ENCODE peak calls at places on chromosomes 1 and 21, in seven cellular contexts. X is fibroblast of lung, V is IMR-90, I is psoas muscle, R is ovary, H is heart left ventricle, A is stomach. P is an unnamed sample. For H3K36me3 and H3K9me3, the result is how much of the 10 kb centered on the place peaks cover.

GRCh38 chr1:156421062-156421938 is 52.3 kb downstream of the RHBG start:
- DNase-seq in X (peak), V (peak), I (peak), R (peak), H (peak), A (peak), P (peak)

GRCh38 chr1:41322835-41323234 is 38.4 kb upstream of the FOXO6 start:
- DNase-seq in X (peak), V (no peak), I (peak), R (no peak), H (no peak), A (peak), P (no peak)

GRCh38 chr1:17866451-17867029 is 111.4 kb downstream of the ACTL8 start:
- DNase-seq in X (peak), V (peak), I (no peak), R (no peak), H (no peak), A (no peak), P (peak)

GRCh38 chr21:33831962-33832659 is 83.5 kb downstream of the ATP5PO start:
- DNase-seq in X (no peak), V (no peak), I (no peak), R (no peak), H (no peak), A (no peak), P (no peak)

GRCh38 chr1:36253463-36253862 is 29.2 kb downstream of the THRAP3 start:
- DNase-seq in X (peak), V (peak), I (no peak), R (no peak), H (no peak), A (no peak), P (peak)

GRCh38 chr1:67019600-67020136 is 34.3 kb downstream of the SLC35D1 start:
- DNase-seq in X (peak), V (peak), I (no peak), R (no peak), H (no peak), A (no peak), P (no peak)

GRCh38 chr1:160547371-160547901 is 24.4 kb upstream of the SLAMF6 start:
- DNase-seq in X (no peak), V (no peak), I (no peak), R (no peak), H (no peak), A (no peak), P (no peak)

GRCh38 chr1:24914226-24915069 is 15.6 kb downstream of the RUNX3 start:
- DNase-seq in X (peak), V (peak), I (peak), R (no peak), H (no peak), A (no peak), P (peak)

GRCh38 chr1:205319081-205320018 is 2.2 kb downstream of the NUAK2 start:
- DNase-seq in X (peak), V (peak), I (peak), R (peak), H (no peak), A (peak), P (peak)

GRCh38 chr1:200182701-200183100 is 155.2 kb downstream of the NR5A2 start:
- DNase-seq in X (no peak), V (no peak), I (no peak), R (no peak), H (no peak), A (no peak), P (no peak)

GRCh38 chr1:202571719-202572339 is 138.4 kb downstream of the SYT2 start:
- DNase-seq in X (peak), V (peak), I (no peak), R (no peak), H (no peak), A (no peak), P (peak)

GRCh38 chr21:32742470-32742869 is 14.7 kb upstream of the SYNJ1 start:
- DNase-seq in X (no peak), V (no peak), I (no peak), R (no peak), H (no peak), A (no peak), P (peak)
- H3K36me3 ChIP-seq in X (under half), V (under half), I (half or more), R (under half), H (under half), A (half or more), P (under half)

GRCh38 chr1:152859696-152860095 is at the start of gene LCE7A:
- DNase-seq in X (no peak), V (no peak), I (no peak), R (no peak), H (no peak), A (no peak), P (no peak)

GRCh38 chr1:152861374-152861773 is 1.6 kb downstream of the LCE7A start:
- DNase-seq in X (no peak), V (no peak), I (no peak), R (no peak), H (no peak), A (no peak), P (no peak)

GRCh38 chr1:152860129-152860528 is 333 bp downstream of the LCE7A start:
- DNase-seq in X (no peak), V (no peak), I (no peak), R (no peak), H (no peak), A (no peak), P (no peak)

GRCh38 chr1:152858062-152858461 is 1.7 kb upstream of the LCE7A start:
- DNase-seq in X (no peak), V (no peak), I (no peak), R (no peak), H (no peak), A (no peak), P (no peak)

DNA sequence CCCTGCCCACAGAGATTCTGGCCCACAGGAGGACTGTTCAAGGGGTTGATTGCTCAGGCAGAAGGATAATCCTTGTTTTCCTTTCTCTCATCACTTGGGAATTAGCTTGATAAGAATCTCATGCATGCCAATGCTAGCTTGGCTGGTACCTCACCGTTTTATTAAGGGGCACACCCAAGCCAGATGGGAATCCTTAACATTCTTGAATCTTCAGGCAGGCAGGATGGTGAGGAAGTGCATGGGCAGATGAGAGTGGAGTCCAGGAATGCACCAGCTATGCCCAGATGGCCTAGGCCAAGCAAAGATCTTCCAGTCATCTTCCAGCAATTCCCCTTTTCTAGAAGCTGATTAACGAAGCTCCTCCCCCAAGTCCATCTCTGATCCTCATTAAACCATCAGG is 4.1 kb upstream of the LCE7A start:
- DNase-seq in X (no peak), V (no peak), I (no peak), R (no peak), H (no peak), A (no peak), P (no peak)
- H3K9me3 ChIP-seq in X (under half), V (under half), I (under half), R (under half), H (under half), A (under half), P (under half)

DNA sequence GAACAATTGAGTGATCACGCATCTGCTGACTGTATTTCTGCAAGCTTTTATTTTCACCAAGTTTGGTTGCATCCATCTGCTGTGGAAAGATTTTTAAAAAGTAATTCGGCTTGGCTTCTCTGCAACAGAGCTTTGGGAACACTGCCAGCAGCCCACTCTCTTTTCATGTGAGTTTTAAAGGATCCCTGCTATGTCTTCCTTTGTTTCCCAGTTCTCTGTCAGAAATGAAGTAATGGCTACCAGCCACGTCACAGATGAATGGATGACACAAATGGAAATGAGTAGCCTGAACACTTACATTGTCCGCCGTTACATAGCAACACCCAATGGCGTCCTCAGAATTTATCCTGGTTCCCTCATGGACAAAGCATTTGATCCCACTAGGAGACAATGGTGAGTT is 80.6 kb upstream of the RAVER2 start:
- DNase-seq in X (no peak), V (no peak), I (no peak), R (no peak), H (no peak), A (no peak), P (no peak)
- H3K36me3 ChIP-seq in X (under half), V (under half), I (under half), R (under half), H (under half), A (under half), P (under half)

DNA sequence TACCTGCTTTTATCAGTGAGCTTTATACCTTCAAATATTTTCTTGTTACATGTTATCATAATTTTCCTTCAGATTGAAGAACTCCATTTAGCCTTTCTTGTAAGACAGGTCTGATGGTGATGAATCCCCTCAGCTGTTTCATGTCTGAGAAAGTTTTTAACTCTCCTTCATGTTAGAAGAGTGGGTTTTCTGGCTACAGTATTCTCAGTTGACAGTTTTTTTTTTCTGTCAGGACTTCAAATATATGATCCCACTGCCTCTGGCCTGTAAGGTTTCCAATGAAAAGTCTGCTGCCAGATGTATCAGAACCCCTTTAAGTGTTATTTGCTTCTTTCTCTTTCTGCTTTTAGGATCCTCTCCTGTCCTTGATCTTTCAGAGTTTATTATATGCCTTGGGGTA is 248.2 kb downstream of the LBR start:
- DNase-seq in X (no peak), V (no peak), I (no peak), R (no peak), H (no peak), A (no peak), P (no peak)
- H3K9me3 ChIP-seq in X (under half), V (under half), I (under half), R (under half), H (under half), A (half or more), P (under half)

DNA sequence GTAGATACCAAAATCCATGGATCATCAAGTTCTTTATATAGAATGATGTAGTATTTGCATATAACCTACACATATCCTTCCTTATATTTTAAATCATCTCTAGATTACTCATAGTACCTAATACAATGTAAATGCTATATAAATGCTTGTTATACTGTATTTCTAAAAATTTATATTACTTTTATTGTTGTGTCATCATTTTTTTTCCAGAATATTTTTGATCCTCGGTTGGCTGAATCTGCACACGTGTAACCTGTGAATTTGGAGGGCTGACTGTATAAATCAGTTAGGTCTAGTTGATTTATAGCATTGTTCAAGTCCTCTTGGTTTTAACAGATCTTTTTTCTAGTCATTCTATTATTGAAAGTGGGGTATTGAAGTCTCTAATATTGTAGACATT is 23.3 kb downstream of the OBSCN start:
- DNase-seq in X (no peak), V (no peak), I (no peak), R (no peak), H (no peak), A (no peak), P (no peak)
- H3K36me3 ChIP-seq in X (under half), V (under half), I (half or more), R (under half), H (under half), A (under half), P (under half)

DNA sequence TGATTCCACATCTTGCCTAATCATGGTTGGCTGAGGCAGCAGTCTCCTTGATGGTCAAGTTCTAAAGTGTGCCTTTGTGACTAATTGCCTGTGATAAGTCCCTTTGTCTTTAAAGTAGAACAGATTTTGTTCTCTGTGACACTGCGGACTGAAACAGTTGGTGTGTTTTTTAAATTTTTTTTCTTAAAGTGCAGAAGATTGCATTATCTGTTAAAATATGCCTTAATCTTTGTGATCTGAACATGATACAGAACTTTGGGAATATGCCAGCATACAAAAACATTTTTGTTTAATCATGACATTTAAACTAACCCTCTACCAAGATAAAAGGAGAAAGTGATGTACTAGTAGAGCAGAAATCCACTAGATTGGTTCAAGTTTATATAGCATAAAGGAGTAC is 1260.6 kb upstream of the ADGRL2 start:
- DNase-seq in X (no peak), V (no peak), I (no peak), R (no peak), H (no peak), A (no peak), P (no peak)
- H3K9me3 ChIP-seq in X (under half), V (under half), I (under half), R (under half), H (under half), A (under half), P (under half)

GRCh38 chr1:15650433-15650832 is 33.2 kb downstream of the DDI2 start:
- DNase-seq in X (no peak), V (no peak), I (no peak), R (no peak), H (no peak), A (no peak), P (no peak)
- H3K36me3 ChIP-seq in X (under half), V (under half), I (half or more), R (under half), H (under half), A (half or more), P (under half)

P was measured in hepatocyte.